ENCODE peak calls at places on chromosome 17, in seven cellular contexts. One of them, this sample, is unnamed.

GRCh38 chr17:7496470-7497227 is 12.5 kb downstream of the POLR2A start:
- DNase-seq in HT-29: no peak
- DNase-seq in stimulated activated CD8-positive, alpha-beta memory T cell treated with anti-CD3 and anti-CD28 coated beads, Interleukin-4, amount 100 ng/mL, for 48 hours: no peak
- DNase-seq in IMR-90: no peak
- DNase-seq in tibial nerve: no peak
- DNase-seq in fibroblast of pulmonary artery: no peak
- DNase-seq in C1 segment of cervical spinal cord: no peak
- DNase-seq in this sample: no peak

GRCh38 chr17:75238684-75239191 is 22.7 kb downstream of the GGA3 start:
- DNase-seq in tibial nerve: no peak
- DNase-seq in fibroblast of pulmonary artery: peak
- DNase-seq in HT-29: peak
- DNase-seq in stimulated activated CD8-positive, alpha-beta memory T cell treated with anti-CD3 and anti-CD28 coated beads, Interleukin-4, amount 100 ng/mL, for 48 hours: peak
- DNase-seq in IMR-90: peak
- DNase-seq in C1 segment of cervical spinal cord: no peak
- DNase-seq in this sample: peak

GRCh38 chr17:2724783-2725164 is 13.2 kb upstream of the CLUH start:
- DNase-seq in C1 segment of cervical spinal cord: no peak
- DNase-seq in tibial nerve: no peak
- DNase-seq in fibroblast of pulmonary artery: peak
- DNase-seq in IMR-90: peak
- DNase-seq in stimulated activated CD8-positive, alpha-beta memory T cell treated with anti-CD3 and anti-CD28 coated beads, Interleukin-4, amount 100 ng/mL, for 48 hours: peak
- DNase-seq in HT-29: peak
- DNase-seq in this sample: peak

GRCh38 chr17:45070809-45071208 is 9.7 kb downstream of the NMT1 start:
- DNase-seq in tibial nerve: no peak
- DNase-seq in fibroblast of pulmonary artery: no peak
- DNase-seq in HT-29: no peak
- DNase-seq in C1 segment of cervical spinal cord: no peak
- DNase-seq in IMR-90: no peak
- DNase-seq in stimulated activated CD8-positive, alpha-beta memory T cell treated with anti-CD3 and anti-CD28 coated beads, Interleukin-4, amount 100 ng/mL, for 48 hours: no peak
- DNase-seq in this sample: no peak

GRCh38 chr17:19410875-19411291 is at the start of gene RNF112:
- DNase-seq in fibroblast of pulmonary artery: peak
- DNase-seq in stimulated activated CD8-positive, alpha-beta memory T cell treated with anti-CD3 and anti-CD28 coated beads, Interleukin-4, amount 100 ng/mL, for 48 hours: no peak
- DNase-seq in C1 segment of cervical spinal cord: no peak
- DNase-seq in tibial nerve: no peak
- DNase-seq in IMR-90: peak
- DNase-seq in HT-29: no peak
- DNase-seq in this sample: peak

GRCh38 chr17:18141210-18141803 is 32.8 kb downstream of the MYO15A start:
- DNase-seq in C1 segment of cervical spinal cord: no peak
- DNase-seq in HT-29: peak
- DNase-seq in stimulated activated CD8-positive, alpha-beta memory T cell treated with anti-CD3 and anti-CD28 coated beads, Interleukin-4, amount 100 ng/mL, for 48 hours: peak
- DNase-seq in IMR-90: peak
- DNase-seq in fibroblast of pulmonary artery: peak
- DNase-seq in tibial nerve: no peak
- DNase-seq in this sample: peak

GRCh38 chr17:80029235-80029974 is 6.3 kb downstream of the TBC1D16 start:
- DNase-seq in fibroblast of pulmonary artery: peak
- DNase-seq in IMR-90: peak
- DNase-seq in HT-29: peak
- DNase-seq in tibial nerve: peak
- DNase-seq in C1 segment of cervical spinal cord: no peak
- DNase-seq in stimulated activated CD8-positive, alpha-beta memory T cell treated with anti-CD3 and anti-CD28 coated beads, Interleukin-4, amount 100 ng/mL, for 48 hours: no peak
- DNase-seq in this sample: peak

GRCh38 chr17:74608511-74608910 is 15.0 kb downstream of the CD300E start:
- DNase-seq in HT-29: no peak
- DNase-seq in C1 segment of cervical spinal cord: no peak
- DNase-seq in tibial nerve: no peak
- DNase-seq in fibroblast of pulmonary artery: no peak
- DNase-seq in IMR-90: no peak
- DNase-seq in stimulated activated CD8-positive, alpha-beta memory T cell treated with anti-CD3 and anti-CD28 coated beads, Interleukin-4, amount 100 ng/mL, for 48 hours: no peak
- DNase-seq in this sample: no peak

GRCh38 chr17:49914664-49915063 is 54.3 kb upstream of the DLX4 start:
- DNase-seq in C1 segment of cervical spinal cord: no peak
- DNase-seq in fibroblast of pulmonary artery: no peak
- DNase-seq in tibial nerve: no peak
- DNase-seq in IMR-90: no peak
- DNase-seq in HT-29: no peak
- DNase-seq in stimulated activated CD8-positive, alpha-beta memory T cell treated with anti-CD3 and anti-CD28 coated beads, Interleukin-4, amount 100 ng/mL, for 48 hours: no peak
- DNase-seq in this sample: no peak

GRCh38 chr17:81186203-81186602 is 20.2 kb upstream of the AATK start:
- DNase-seq in HT-29: no peak
- DNase-seq in C1 segment of cervical spinal cord: no peak
- DNase-seq in IMR-90: no peak
- DNase-seq in fibroblast of pulmonary artery: no peak
- DNase-seq in tibial nerve: no peak
- DNase-seq in stimulated activated CD8-positive, alpha-beta memory T cell treated with anti-CD3 and anti-CD28 coated beads, Interleukin-4, amount 100 ng/mL, for 48 hours: no peak
- DNase-seq in this sample: no peak

GRCh38 chr17:19398301-19399181 is 11.6 kb upstream of the MFAP4 start:
- DNase-seq in HT-29: peak
- DNase-seq in IMR-90: no peak
- DNase-seq in C1 segment of cervical spinal cord: no peak
- DNase-seq in fibroblast of pulmonary artery: peak
- DNase-seq in stimulated activated CD8-positive, alpha-beta memory T cell treated with anti-CD3 and anti-CD28 coated beads, Interleukin-4, amount 100 ng/mL, for 48 hours: no peak
- DNase-seq in tibial nerve: peak
- DNase-seq in this sample: peak

GRCh38 chr17:39306509-39307212 is 80.9 kb upstream of the STAC2 start:
- DNase-seq in fibroblast of pulmonary artery: peak
- DNase-seq in HT-29: no peak
- DNase-seq in C1 segment of cervical spinal cord: no peak
- DNase-seq in tibial nerve: no peak
- DNase-seq in IMR-90: peak
- DNase-seq in stimulated activated CD8-positive, alpha-beta memory T cell treated with anti-CD3 and anti-CD28 coated beads, Interleukin-4, amount 100 ng/mL, for 48 hours: no peak
- DNase-seq in this sample: peak

GRCh38 chr17:40091691-40092397 is 8.5 kb downstream of the NR1D1 start:
- DNase-seq in IMR-90: no peak
- DNase-seq in HT-29: no peak
- DNase-seq in tibial nerve: no peak
- DNase-seq in C1 segment of cervical spinal cord: no peak
- DNase-seq in fibroblast of pulmonary artery: no peak
- DNase-seq in stimulated activated CD8-positive, alpha-beta memory T cell treated with anti-CD3 and anti-CD28 coated beads, Interleukin-4, amount 100 ng/mL, for 48 hours: no peak
- DNase-seq in this sample: no peak

GRCh38 chr17:37824534-37825485 is 80.0 kb upstream of the HNF1B start:
- DNase-seq in IMR-90: peak
- DNase-seq in C1 segment of cervical spinal cord: no peak
- DNase-seq in fibroblast of pulmonary artery: peak
- DNase-seq in stimulated activated CD8-positive, alpha-beta memory T cell treated with anti-CD3 and anti-CD28 coated beads, Interleukin-4, amount 100 ng/mL, for 48 hours: no peak
- DNase-seq in HT-29: peak
- DNase-seq in tibial nerve: no peak
- DNase-seq in this sample: peak

GRCh38 chr17:30095507-30096244 is 20.9 kb upstream of the NSRP1 start:
- DNase-seq in fibroblast of pulmonary artery: peak
- DNase-seq in stimulated activated CD8-positive, alpha-beta memory T cell treated with anti-CD3 and anti-CD28 coated beads, Interleukin-4, amount 100 ng/mL, for 48 hours: no peak
- DNase-seq in HT-29: peak
- DNase-seq in C1 segment of cervical spinal cord: no peak
- DNase-seq in IMR-90: peak
- DNase-seq in tibial nerve: no peak
- DNase-seq in this sample: peak

GRCh38 chr17:67718325-67718941 is 697 bp downstream of the NOL11 start:
- DNase-seq in tibial nerve: no peak
- DNase-seq in stimulated activated CD8-positive, alpha-beta memory T cell treated with anti-CD3 and anti-CD28 coated beads, Interleukin-4, amount 100 ng/mL, for 48 hours: peak
- DNase-seq in IMR-90: peak
- DNase-seq in HT-29: no peak
- DNase-seq in fibroblast of pulmonary artery: peak
- DNase-seq in C1 segment of cervical spinal cord: no peak
- DNase-seq in this sample: peak

GRCh38 chr17:78781339-78782304 is at the start of gene CYTH1:
- DNase-seq in tibial nerve: no peak
- DNase-seq in stimulated activated CD8-positive, alpha-beta memory T cell treated with anti-CD3 and anti-CD28 coated beads, Interleukin-4, amount 100 ng/mL, for 48 hours: peak
- DNase-seq in C1 segment of cervical spinal cord: no peak
- DNase-seq in HT-29: peak
- DNase-seq in IMR-90: no peak
- DNase-seq in fibroblast of pulmonary artery: peak
- DNase-seq in this sample: peak

GRCh38 chr17:46061435-46061834 is 62.4 kb downstream of the STH start:
- DNase-seq in HT-29: peak
- DNase-seq in tibial nerve: no peak
- DNase-seq in IMR-90: no peak
- DNase-seq in C1 segment of cervical spinal cord: no peak
- DNase-seq in stimulated activated CD8-positive, alpha-beta memory T cell treated with anti-CD3 and anti-CD28 coated beads, Interleukin-4, amount 100 ng/mL, for 48 hours: no peak
- DNase-seq in fibroblast of pulmonary artery: peak
- DNase-seq in this sample: peak

GRCh38 chr17:55321507-55322064 is 56.8 kb downstream of the HLF start:
- DNase-seq in HT-29: no peak
- DNase-seq in fibroblast of pulmonary artery: no peak
- DNase-seq in tibial nerve: no peak
- DNase-seq in IMR-90: no peak
- DNase-seq in stimulated activated CD8-positive, alpha-beta memory T cell treated with anti-CD3 and anti-CD28 coated beads, Interleukin-4, amount 100 ng/mL, for 48 hours: no peak
- DNase-seq in C1 segment of cervical spinal cord: no peak
- DNase-seq in this sample: no peak

GRCh38 chr17:4898351-4898750 is 985 bp upstream of the C17orf107 start:
- DNase-seq in stimulated activated CD8-positive, alpha-beta memory T cell treated with anti-CD3 and anti-CD28 coated beads, Interleukin-4, amount 100 ng/mL, for 48 hours: no peak
- DNase-seq in tibial nerve: no peak
- DNase-seq in IMR-90: no peak
- DNase-seq in C1 segment of cervical spinal cord: no peak
- DNase-seq in fibroblast of pulmonary artery: no peak
- DNase-seq in HT-29: no peak
- DNase-seq in this sample: no peak

GRCh38 chr17:74094651-74095050 is 108.8 kb upstream of the RPL38 start:
- DNase-seq in C1 segment of cervical spinal cord: no peak
- DNase-seq in IMR-90: no peak
- DNase-seq in tibial nerve: no peak
- DNase-seq in fibroblast of pulmonary artery: no peak
- DNase-seq in HT-29: no peak
- DNase-seq in stimulated activated CD8-positive, alpha-beta memory T cell treated with anti-CD3 and anti-CD28 coated beads, Interleukin-4, amount 100 ng/mL, for 48 hours: no peak
- DNase-seq in this sample: no peak

GRCh38 chr17:64492481-64493109 is 4.3 kb downstream of the POLG2 start:
- DNase-seq in HT-29: peak
- DNase-seq in IMR-90: no peak
- DNase-seq in C1 segment of cervical spinal cord: no peak
- DNase-seq in tibial nerve: no peak
- DNase-seq in stimulated activated CD8-positive, alpha-beta memory T cell treated with anti-CD3 and anti-CD28 coated beads, Interleukin-4, amount 100 ng/mL, for 48 hours: no peak
- DNase-seq in fibroblast of pulmonary artery: peak
- DNase-seq in this sample: no peak

GRCh38 chr17:78284146-78284545 is 52.7 kb downstream of the TMEM235 start:
- DNase-seq in fibroblast of pulmonary artery: peak
- DNase-seq in stimulated activated CD8-positive, alpha-beta memory T cell treated with anti-CD3 and anti-CD28 coated beads, Interleukin-4, amount 100 ng/mL, for 48 hours: no peak
- DNase-seq in IMR-90: peak
- DNase-seq in C1 segment of cervical spinal cord: no peak
- DNase-seq in tibial nerve: no peak
- DNase-seq in HT-29: no peak
- DNase-seq in this sample: no peak

GRCh38 chr17:520447-521167 is 168.0 kb upstream of the RPH3AL start:
- DNase-seq in HT-29: no peak
- DNase-seq in IMR-90: peak
- DNase-seq in stimulated activated CD8-positive, alpha-beta memory T cell treated with anti-CD3 and anti-CD28 coated beads, Interleukin-4, amount 100 ng/mL, for 48 hours: no peak
- DNase-seq in tibial nerve: no peak
- DNase-seq in C1 segment of cervical spinal cord: no peak
- DNase-seq in fibroblast of pulmonary artery: peak
- DNase-seq in this sample: no peak

GRCh38 chr17:28147026-28147425 is 104.5 kb downstream of the NLK start:
- DNase-seq in IMR-90: peak
- DNase-seq in fibroblast of pulmonary artery: no peak
- DNase-seq in stimulated activated CD8-positive, alpha-beta memory T cell treated with anti-CD3 and anti-CD28 coated beads, Interleukin-4, amount 100 ng/mL, for 48 hours: no peak
- DNase-seq in HT-29: no peak
- DNase-seq in C1 segment of cervical spinal cord: no peak
- DNase-seq in tibial nerve: no peak
- DNase-seq in this sample: no peak

GRCh38 chr17:37708616-37709212 is 36.1 kb downstream of the HNF1B start:
- DNase-seq in IMR-90: peak
- DNase-seq in stimulated activated CD8-positive, alpha-beta memory T cell treated with anti-CD3 and anti-CD28 coated beads, Interleukin-4, amount 100 ng/mL, for 48 hours: no peak
- DNase-seq in C1 segment of cervical spinal cord: no peak
- DNase-seq in HT-29: peak
- DNase-seq in tibial nerve: no peak
- DNase-seq in fibroblast of pulmonary artery: no peak
- DNase-seq in this sample: peak

GRCh38 chr17:67555855-67556254 is 161.9 kb upstream of the NOL11 start:
- DNase-seq in HT-29: no peak
- DNase-seq in IMR-90: no peak
- DNase-seq in stimulated activated CD8-positive, alpha-beta memory T cell treated with anti-CD3 and anti-CD28 coated beads, Interleukin-4, amount 100 ng/mL, for 48 hours: no peak
- DNase-seq in C1 segment of cervical spinal cord: no peak
- DNase-seq in fibroblast of pulmonary artery: no peak
- DNase-seq in tibial nerve: no peak
- DNase-seq in this sample: no peak

GRCh38 chr17:39700148-39700987 is 504 bp downstream of the ERBB2 start:
- DNase-seq in fibroblast of pulmonary artery: peak
- DNase-seq in C1 segment of cervical spinal cord: no peak
- DNase-seq in HT-29: peak
- DNase-seq in stimulated activated CD8-positive, alpha-beta memory T cell treated with anti-CD3 and anti-CD28 coated beads, Interleukin-4, amount 100 ng/mL, for 48 hours: no peak
- DNase-seq in IMR-90: peak
- DNase-seq in tibial nerve: no peak
- DNase-seq in this sample: peak

GRCh38 chr17:41498276-41498675 is 7.1 kb downstream of the KRT13 start:
- DNase-seq in C1 segment of cervical spinal cord: no peak
- DNase-seq in fibroblast of pulmonary artery: no peak
- DNase-seq in IMR-90: no peak
- DNase-seq in tibial nerve: no peak
- DNase-seq in stimulated activated CD8-positive, alpha-beta memory T cell treated with anti-CD3 and anti-CD28 coated beads, Interleukin-4, amount 100 ng/mL, for 48 hours: no peak
- DNase-seq in HT-29: no peak
- DNase-seq in this sample: no peak

GRCh38 chr17:69796093-69796492 is 278.9 kb upstream of the KCNJ16 start:
- DNase-seq in HT-29: no peak
- DNase-seq in C1 segment of cervical spinal cord: no peak
- DNase-seq in stimulated activated CD8-positive, alpha-beta memory T cell treated with anti-CD3 and anti-CD28 coated beads, Interleukin-4, amount 100 ng/mL, for 48 hours: no peak
- DNase-seq in tibial nerve: no peak
- DNase-seq in IMR-90: no peak
- DNase-seq in fibroblast of pulmonary artery: no peak
- DNase-seq in this sample: no peak

GRCh38 chr17:2784864-2785263 is 11.4 kb upstream of the RAP1GAP2 start:
- DNase-seq in C1 segment of cervical spinal cord: no peak
- DNase-seq in stimulated activated CD8-positive, alpha-beta memory T cell treated with anti-CD3 and anti-CD28 coated beads, Interleukin-4, amount 100 ng/mL, for 48 hours: no peak
- DNase-seq in IMR-90: no peak
- DNase-seq in fibroblast of pulmonary artery: no peak
- DNase-seq in HT-29: no peak
- DNase-seq in tibial nerve: no peak
- DNase-seq in this sample: no peak

GRCh38 chr17:80475949-80476876 is at the start of gene NPTX1:
- DNase-seq in IMR-90: no peak
- DNase-seq in fibroblast of pulmonary artery: no peak
- DNase-seq in C1 segment of cervical spinal cord: no peak
- DNase-seq in stimulated activated CD8-positive, alpha-beta memory T cell treated with anti-CD3 and anti-CD28 coated beads, Interleukin-4, amount 100 ng/mL, for 48 hours: no peak
- DNase-seq in tibial nerve: no peak
- DNase-seq in HT-29: no peak
- DNase-seq in this sample: peak

GRCh38 chr17:17071531-17072360 is 29.5 kb downstream of the MPRIP start:
- DNase-seq in fibroblast of pulmonary artery: no peak
- DNase-seq in tibial nerve: peak
- DNase-seq in IMR-90: no peak
- DNase-seq in HT-29: no peak
- DNase-seq in stimulated activated CD8-positive, alpha-beta memory T cell treated with anti-CD3 and anti-CD28 coated beads, Interleukin-4, amount 100 ng/mL, for 48 hours: no peak
- DNase-seq in C1 segment of cervical spinal cord: no peak
- DNase-seq in this sample: no peak

GRCh38 chr17:57038486-57038885 is 46.6 kb upstream of the AKAP1 start:
- DNase-seq in stimulated activated CD8-positive, alpha-beta memory T cell treated with anti-CD3 and anti-CD28 coated beads, Interleukin-4, amount 100 ng/mL, for 48 hours: no peak
- DNase-seq in fibroblast of pulmonary artery: no peak
- DNase-seq in C1 segment of cervical spinal cord: no peak
- DNase-seq in tibial nerve: no peak
- DNase-seq in IMR-90: no peak
- DNase-seq in HT-29: no peak
- DNase-seq in this sample: no peak

GRCh38 chr17:70916469-70916868 is 747.1 kb downstream of the KCNJ2 start:
- DNase-seq in C1 segment of cervical spinal cord: no peak
- DNase-seq in fibroblast of pulmonary artery: no peak
- DNase-seq in tibial nerve: no peak
- DNase-seq in stimulated activated CD8-positive, alpha-beta memory T cell treated with anti-CD3 and anti-CD28 coated beads, Interleukin-4, amount 100 ng/mL, for 48 hours: no peak
- DNase-seq in HT-29: no peak
- DNase-seq in IMR-90: no peak
- DNase-seq in this sample: no peak

GRCh38 chr17:4247361-4247980 is 16.3 kb downstream of the ANKFY1 start:
- DNase-seq in tibial nerve: no peak
- DNase-seq in fibroblast of pulmonary artery: no peak
- DNase-seq in C1 segment of cervical spinal cord: no peak
- DNase-seq in HT-29: no peak
- DNase-seq in stimulated activated CD8-positive, alpha-beta memory T cell treated with anti-CD3 and anti-CD28 coated beads, Interleukin-4, amount 100 ng/mL, for 48 hours: no peak
- DNase-seq in IMR-90: no peak
- DNase-seq in this sample: no peak

GRCh38 chr17:57861000-57861736 is 11.3 kb upstream of the MRPS23 start:
- DNase-seq in C1 segment of cervical spinal cord: no peak
- DNase-seq in fibroblast of pulmonary artery: no peak
- DNase-seq in tibial nerve: no peak
- DNase-seq in stimulated activated CD8-positive, alpha-beta memory T cell treated with anti-CD3 and anti-CD28 coated beads, Interleukin-4, amount 100 ng/mL, for 48 hours: no peak
- DNase-seq in HT-29: peak
- DNase-seq in IMR-90: peak
- DNase-seq in this sample: no peak